ENCODE peak calls at places on chromosome 22, in eight cellular contexts. C is neural progenitor cell, E is neuronal stem cell, G is astrocyte, V is DND-41, B is mesenchymal stem cell, H is mesendoderm, L is A549. S is an unnamed sample.

GRCh38 chr22:28728621-28729313 is 12.9 kb downstream of the CHEK2 start:
- DNase-seq in C (no peak), E (no peak), G (no peak), V (no peak), B (peak), H (no peak), L (no peak), S (peak)

GRCh38 chr22:21791635-21792625 is 56.3 kb upstream of the YPEL1 start:
- DNase-seq in C (no peak), E (no peak), G (peak), V (no peak), B (no peak), H (no peak), L (peak), S (peak)

GRCh38 chr22:48101704-48102103 is 1339.3 kb downstream of the TBC1D22A start:
- DNase-seq in C (no peak), E (no peak), G (no peak), V (no peak), B (no peak), H (no peak), L (no peak), S (no peak)

GRCh38 chr22:29149841-29150555 is 55.7 kb upstream of the EMID1 start:
- DNase-seq in C (peak), E (no peak), G (no peak), V (no peak), B (no peak), H (no peak), L (no peak), S (no peak)

GRCh38 chr22:38240734-38241252 is 32.0 kb downstream of the TMEM184B start:
- DNase-seq in C (peak), E (peak), G (peak), V (no peak), B (peak), H (peak), L (peak), S (peak)

GRCh38 chr22:28282346-28282745 is 363.3 kb upstream of the PITPNB start:
- DNase-seq in C (no peak), E (no peak), G (peak), V (no peak), B (peak), H (no peak), L (no peak), S (peak)

GRCh38 chr22:20253161-20253560 is 15.0 kb downstream of the RTN4R start:
- DNase-seq in C (no peak), E (no peak), G (no peak), V (no peak), B (no peak), H (no peak), L (no peak), S (no peak)

GRCh38 chr22:37601540-37602442 is 6.8 kb upstream of the GGA1 start:
- DNase-seq in C (peak), E (peak), G (peak), V (no peak), B (peak), H (peak), L (peak), S (peak)

GRCh38 chr22:28381427-28382167 is 298.0 kb downstream of the TTC28 start:
- DNase-seq in C (no peak), E (no peak), G (peak), V (no peak), B (no peak), H (no peak), L (no peak), S (no peak)

GRCh38 chr22:24994070-24994763 is 41.7 kb downstream of the KIAA1671 start:
- DNase-seq in C (peak), E (no peak), G (peak), V (no peak), B (peak), H (peak), L (peak), S (peak)

GRCh38 chr22:37563153-37564081 is 3.1 kb downstream of the CDC42EP1 start:
- DNase-seq in C (no peak), E (no peak), G (peak), V (no peak), B (peak), H (peak), L (peak), S (peak)

GRCh38 chr22:43408009-43408408 is 3.8 kb upstream of the MPPED1 start:
- DNase-seq in C (no peak), E (no peak), G (no peak), V (no peak), B (no peak), H (no peak), L (no peak), S (no peak)

GRCh38 chr22:19055801-19056200 is 66.4 kb downstream of the DGCR2 start:
- DNase-seq in C (no peak), E (no peak), G (no peak), V (no peak), B (no peak), H (no peak), L (no peak), S (no peak)

GRCh38 chr22:38202437-38203089 is 769 bp downstream of the MAFF start:
- DNase-seq in C (peak), E (no peak), G (peak), V (peak), B (peak), H (peak), L (peak), S (peak)

GRCh38 chr22:38311331-38311635 is 6.0 kb downstream of the CSNK1E start:
- DNase-seq in C (no peak), E (no peak), G (no peak), V (no peak), B (peak), H (no peak), L (no peak), S (no peak)

GRCh38 chr22:32801436-32802290 is at the start of gene TIMP3:
- DNase-seq in C (peak), E (peak), G (peak), V (no peak), B (peak), H (peak), L (peak), S (peak)

GRCh38 chr22:29136715-29137700 is 64.2 kb downstream of the KREMEN1 start:
- DNase-seq in C (no peak), E (no peak), G (no peak), V (no peak), B (no peak), H (no peak), L (no peak), S (no peak)

GRCh38 chr22:24555496-24556253 is at the start of gene SNRPD3:
- DNase-seq in C (peak), E (peak), G (peak), V (peak), B (peak), H (peak), L (peak), S (peak)

GRCh38 chr22:32794449-32795213 is 6.9 kb upstream of the TIMP3 start:
- DNase-seq in C (no peak), E (no peak), G (peak), V (no peak), B (no peak), H (peak), L (no peak), S (no peak)

GRCh38 chr22:32916025-32916424 is 114.5 kb downstream of the TIMP3 start:
- DNase-seq in C (no peak), E (no peak), G (no peak), V (no peak), B (no peak), H (no peak), L (no peak), S (no peak)

GRCh38 chr22:48635825-48636224 is 1191.8 kb downstream of the BRD1 start:
- DNase-seq in C (no peak), E (no peak), G (no peak), V (peak), B (no peak), H (no peak), L (no peak), S (no peak)

GRCh38 chr22:44735518-44736428 is 16.6 kb upstream of the ARHGAP8 start:
- DNase-seq in C (peak), E (peak), G (no peak), V (peak), B (peak), H (peak), L (peak), S (no peak)

GRCh38 chr22:19974935-19975706 is 33.5 kb upstream of the TXNRD2 start:
- DNase-seq in C (no peak), E (no peak), G (no peak), V (no peak), B (no peak), H (peak), L (no peak), S (no peak)

GRCh38 chr22:37657590-37658132 is 862 bp upstream of the PDXP start:
- DNase-seq in C (peak), E (no peak), G (no peak), V (no peak), B (no peak), H (no peak), L (no peak), S (peak)

GRCh38 chr22:43142881-43143562 is at the start of gene MCAT:
- DNase-seq in C (peak), E (peak), G (peak), V (peak), B (peak), H (peak), L (peak), S (peak)

GRCh38 chr22:28358244-28358777 is 321.3 kb downstream of the TTC28 start:
- DNase-seq in C (no peak), E (no peak), G (no peak), V (no peak), B (no peak), H (no peak), L (no peak), S (no peak)

GRCh38 chr22:43396321-43396933 is 15.4 kb upstream of the MPPED1 start:
- DNase-seq in C (no peak), E (no peak), G (no peak), V (no peak), B (no peak), H (no peak), L (no peak), S (no peak)

GRCh38 chr22:34111210-34111824 is 191.0 kb upstream of the LARGE1 start:
- DNase-seq in C (peak), E (peak), G (no peak), V (peak), B (peak), H (peak), L (peak), S (peak)

GRCh38 chr22:27412866-27413445 is 388.6 kb downstream of the MN1 start:
- DNase-seq in C (no peak), E (no peak), G (no peak), V (no peak), B (no peak), H (no peak), L (no peak), S (peak)

GRCh38 chr22:32127904-32128303 is 31.2 kb downstream of the C22orf42 start:
- DNase-seq in C (peak), E (no peak), G (no peak), V (no peak), B (no peak), H (peak), L (no peak), S (no peak)

GRCh38 chr22:37824674-37825641 is 1.8 kb downstream of the GALR3 start:
- DNase-seq in C (peak), E (no peak), G (peak), V (no peak), B (no peak), H (peak), L (no peak), S (peak)

GRCh38 chr22:25447067-25447688 is 117.3 kb upstream of the GRK3 start:
- DNase-seq in C (no peak), E (no peak), G (no peak), V (no peak), B (no peak), H (no peak), L (no peak), S (no peak)

GRCh38 chr22:48217596-48217995 is 1455.1 kb downstream of the TBC1D22A start:
- DNase-seq in C (no peak), E (no peak), G (no peak), V (no peak), B (no peak), H (no peak), L (no peak), S (no peak)

GRCh38 chr22:38456841-38457699 is 2.1 kb upstream of the KCNJ4 start:
- DNase-seq in C (no peak), E (no peak), G (no peak), V (no peak), B (no peak), H (no peak), L (no peak), S (no peak)

GRCh38 chr22:32622004-32622761 is 147.6 kb downstream of the FBXO7 start:
- DNase-seq in C (peak), E (peak), G (peak), V (no peak), B (peak), H (peak), L (no peak), S (no peak)

GRCh38 chr22:19772673-19773469 is 12.3 kb downstream of the TBX1 start:
- DNase-seq in C (no peak), E (no peak), G (no peak), V (no peak), B (no peak), H (no peak), L (no peak), S (no peak)

GRCh38 chr22:29625090-29625825 is 21.8 kb downstream of the NF2 start:
- DNase-seq in C (peak), E (peak), G (peak), V (peak), B (peak), H (peak), L (peak), S (peak)

GRCh38 chr22:33440756-33441155 is 382.6 kb upstream of the SYN3 start:
- DNase-seq in C (no peak), E (no peak), G (peak), V (no peak), B (no peak), H (no peak), L (no peak), S (no peak)

GRCh38 chr22:38033522-38034277 is 23.5 kb upstream of the PICK1 start:
- DNase-seq in C (peak), E (no peak), G (no peak), V (no peak), B (no peak), H (no peak), L (no peak), S (no peak)

GRCh38 chr22:46373166-46373565 is 37.7 kb downstream of the TRMU start:
- DNase-seq in C (no peak), E (no peak), G (no peak), V (no peak), B (no peak), H (no peak), L (no peak), S (no peak)
- H3K4me2 ChIP-seq in C (no peak), E (no peak), G (no peak), V (no peak), B (no peak), H (no peak), L (no peak), S (no peak)

DNA sequence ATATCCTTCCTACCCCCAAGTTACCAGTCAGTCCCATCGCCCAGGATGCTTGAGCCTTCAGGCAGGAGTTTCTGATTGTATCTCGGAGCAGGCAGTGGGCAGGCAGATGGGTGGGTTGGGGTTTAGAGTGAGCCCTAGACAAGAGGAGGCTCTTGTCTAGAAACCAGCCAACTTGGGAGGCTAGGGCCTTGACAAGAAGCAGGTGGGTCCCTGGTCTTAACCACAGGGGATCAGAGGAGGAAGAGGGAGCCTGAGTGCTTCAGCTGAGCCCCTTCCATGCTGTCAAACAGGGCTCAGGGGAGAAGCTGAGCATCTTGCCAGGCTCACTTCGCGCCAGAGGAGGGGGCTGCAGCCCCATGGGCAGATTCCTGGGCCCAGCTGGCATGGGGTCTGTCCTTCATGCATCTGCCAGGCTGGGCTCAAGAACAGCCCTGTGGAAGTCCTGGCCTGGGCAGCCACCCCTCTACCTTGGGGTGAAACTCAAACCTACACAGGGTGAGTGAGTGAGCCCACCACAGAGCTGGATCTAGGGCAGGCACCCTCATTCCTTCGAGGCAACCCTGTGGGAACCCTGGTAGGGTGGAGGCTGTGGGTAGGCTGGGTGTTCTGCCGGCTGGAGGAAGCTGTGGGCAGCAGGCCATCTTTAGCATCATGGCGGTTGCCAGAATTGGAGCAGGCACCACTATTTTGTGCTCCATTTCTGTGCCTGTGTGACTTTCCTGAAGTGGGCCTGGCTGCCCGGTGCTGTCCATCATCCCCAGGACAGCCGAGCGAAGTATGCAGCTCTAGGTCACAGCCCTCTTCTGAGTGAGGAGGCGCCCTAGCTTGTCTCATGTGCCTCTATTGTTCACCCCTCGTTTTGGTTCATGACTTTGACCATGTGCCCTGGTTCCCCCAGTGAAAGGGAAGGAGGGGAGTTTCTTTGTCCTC is 108.1 kb downstream of the MORC2 start:
- DNase-seq in C (no peak), E (no peak), G (no peak), V (no peak), B (no peak), H (no peak), L (no peak), S (no peak)
- H3K4me3 ChIP-seq in C (no peak), E (no peak), G (no peak), V (no peak), B (no peak), H (no peak), L (no peak), S (no peak)

GRCh38 chr22:23251445-23252093 is 71.3 kb downstream of the BCR start:
- DNase-seq in C (no peak), E (no peak), G (peak), V (no peak), B (peak), H (peak), L (peak), S (peak)
- H3K4me2 ChIP-seq in C (no peak), E (no peak), G (no peak), V (no peak), B (no peak), H (no peak), L (no peak), S (no peak)

DNA sequence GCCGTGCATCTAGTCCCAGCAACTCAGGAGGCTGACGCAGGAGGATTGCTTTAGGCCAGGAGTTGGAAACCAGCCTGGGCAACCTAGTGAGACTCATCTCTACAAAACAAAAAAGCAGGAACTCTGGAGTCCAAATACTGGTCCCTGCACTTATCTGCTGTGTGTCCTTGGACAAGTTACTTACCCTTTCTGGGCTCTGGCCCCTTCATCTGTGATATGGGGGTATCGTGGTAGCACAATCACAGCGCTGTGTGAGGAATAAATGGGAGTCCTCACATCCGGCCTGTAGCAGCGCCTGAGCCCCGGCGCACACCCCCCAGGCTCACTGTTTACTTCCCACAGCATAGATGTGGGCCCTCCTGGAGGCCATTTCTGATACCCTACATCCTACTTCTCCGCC is 44.2 kb upstream of the MYH9 start:
- DNase-seq in C (no peak), E (no peak), G (no peak), V (no peak), B (no peak), H (no peak), L (no peak), S (no peak)
- H3K4me3 ChIP-seq in C (no peak), E (no peak), G (no peak), V (no peak), B (no peak), H (no peak), L (no peak), S (no peak)

GRCh38 chr22:41883400-41883799 is 31.5 kb downstream of the SHISA8 start:
- DNase-seq in C (no peak), E (no peak), G (no peak), V (no peak), B (no peak), H (no peak), L (no peak), S (no peak)
- H3K4me2 ChIP-seq in C (no peak), E (no peak), G (no peak), V (no peak), B (no peak), H (no peak), L (no peak), S (no peak)

DNA sequence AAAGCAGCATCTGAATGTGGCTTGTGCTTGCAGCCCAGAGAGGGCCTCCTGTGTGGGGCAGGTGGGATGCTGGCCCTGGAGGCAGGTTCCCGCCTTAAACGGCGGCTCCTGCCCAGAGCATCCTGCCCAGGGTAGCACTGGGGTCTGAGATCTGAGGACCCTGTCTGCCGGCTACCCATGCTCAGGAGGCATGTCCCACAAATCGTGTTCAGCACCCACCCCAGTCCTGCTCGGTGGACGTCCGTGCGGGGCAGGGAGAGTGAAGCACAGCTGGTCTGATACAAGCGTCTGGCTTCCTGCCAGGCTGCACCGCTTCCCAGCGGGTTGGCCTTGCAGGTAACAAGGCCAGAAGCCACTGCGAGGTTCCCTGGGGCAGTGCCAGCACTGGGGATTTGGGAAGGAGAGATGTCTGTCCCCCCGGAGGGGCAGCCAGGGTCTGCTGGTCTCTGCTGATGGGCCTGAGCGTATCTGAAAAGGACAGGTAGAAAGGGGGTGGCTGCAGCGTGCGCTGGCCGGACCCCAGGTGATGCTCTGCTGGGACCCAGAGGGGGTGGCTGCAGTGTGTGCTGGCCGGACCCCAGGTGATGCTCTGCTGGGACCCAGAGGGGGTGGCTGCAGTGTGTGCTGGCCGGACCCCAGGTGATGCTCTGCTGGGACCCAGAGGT is 3.6 kb downstream of the TRABD start:
- DNase-seq in C (no peak), E (no peak), G (no peak), V (no peak), B (no peak), H (no peak), L (no peak), S (no peak)
- H3K4me3 ChIP-seq in C (no peak), E (no peak), G (no peak), V (no peak), B (no peak), H (no peak), L (no peak), S (no peak)

GRCh38 chr22:17407643-17408042 is 38.4 kb downstream of the CECR2 start:
- DNase-seq in C (no peak), E (no peak), G (no peak), V (no peak), B (no peak), H (no peak), L (no peak), S (no peak)

GRCh38 chr22:17411213-17411612 is 42.0 kb downstream of the CECR2 start:
- DNase-seq in C (no peak), E (no peak), G (peak), V (no peak), B (no peak), H (no peak), L (no peak), S (no peak)

GRCh38 chr22:17410576-17410975 is 41.3 kb downstream of the CECR2 start:
- DNase-seq in C (no peak), E (no peak), G (peak), V (no peak), B (no peak), H (no peak), L (no peak), S (no peak)

GRCh38 chr22:17412232-17412631 is 43.0 kb downstream of the CECR2 start:
- DNase-seq in C (peak), E (no peak), G (no peak), V (no peak), B (no peak), H (no peak), L (no peak), S (no peak)
- H3K4me2 ChIP-seq in C (peak), E (no peak), G (no peak), V (no peak), B (no peak), H (no peak), L (no peak), S (no peak)

S was measured in mammary epithelial cell.